ENCODE peak calls at places on chromosomes 2 and 18, in seven cellular contexts. V is mucosa of descending colon, N is cardiac muscle cell, Q is heart left ventricle, O is transverse colon, C is neural crest cell, L is suprapubic skin. I is an unnamed sample.

GRCh38 chr2:64063924-64064331 is 44.7 kb upstream of the VPS54 start:
- DNase-seq in V (no peak), L (no peak), O (no peak), C (no peak), N (peak; percentile 95), Q (no peak), I (no peak)

GRCh38 chr2:217070043-217070430 is 210.2 kb upstream of the TNP1 start:
- DNase-seq in Q (no peak), N (no peak), V (no peak), C (no peak), L (no peak), O (no peak), I (no peak)

GRCh38 chr18:5197461-5197860 is 404 bp upstream of the AKAIN1 start:
- DNase-seq in L (no peak), N (no peak), Q (no peak), C (no peak), O (no peak), V (no peak), I (no peak)

GRCh38 chr2:223532161-223532560 is 70.0 kb downstream of the SCG2 start:
- DNase-seq in O (no peak), L (no peak), C (no peak), V (no peak), Q (no peak), N (no peak), I (no peak)

GRCh38 chr2:230995821-230996220 is at the start of gene SPATA3:
- DNase-seq in C (no peak), L (no peak), O (no peak), V (no peak), Q (no peak), N (no peak), I (no peak)

GRCh38 chr2:241551599-241551997 is 6.9 kb upstream of the BOK start:
- DNase-seq in Q (peak; percentile 40), C (no peak), N (no peak), V (no peak), L (no peak), O (no peak), I (peak; percentile 46)

GRCh38 chr2:131588152-131588873 is 60.6 kb downstream of the CCDC74A start:
- DNase-seq in Q (no peak), C (no peak), N (no peak), O (no peak), V (no peak), L (no peak), I (no peak)

GRCh38 chr2:21754164-21754788 is 630.5 kb downstream of the TDRD15 start:
- DNase-seq in V (no peak), Q (no peak), O (no peak), C (no peak), L (no peak), N (no peak), I (no peak)

GRCh38 chr18:9449580-9449979 is 25.7 kb upstream of the RALBP1 start:
- DNase-seq in O (no peak), V (no peak), Q (no peak), C (no peak), L (no peak), N (peak; percentile 41), I (no peak)

GRCh38 chr2:59044733-59045132 is 803.6 kb upstream of the FANCL start:
- DNase-seq in N (no peak), O (no peak), C (no peak), Q (no peak), V (no peak), L (no peak), I (no peak)

GRCh38 chr2:203909192-203909945 is 27.2 kb upstream of the ICOS start:
- DNase-seq in N (peak; percentile 79), Q (no peak), V (no peak), O (peak; percentile 11), L (no peak), C (peak; percentile 26), I (no peak)

GRCh38 chr2:194105358-194105757 is 1551.7 kb upstream of the SLC39A10 start:
- DNase-seq in C (no peak), O (no peak), Q (no peak), L (no peak), N (no peak), V (no peak), I (no peak)

GRCh38 chr2:16506366-16506765 is 159.3 kb downstream of the CYRIA start:
- DNase-seq in Q (no peak), V (no peak), C (no peak), L (no peak), N (no peak), O (no peak), I (no peak)

GRCh38 chr2:88159955-88160415 is 10.2 kb upstream of the THNSL2 start:
- DNase-seq in C (peak; percentile 50), O (peak; percentile 75), Q (no peak), L (no peak), N (peak; percentile 82), V (peak; percentile 45), I (no peak)

GRCh38 chr2:111252436-111252835 is 131.7 kb downstream of the BCL2L11 start:
- DNase-seq in N (no peak), O (no peak), C (no peak), Q (no peak), L (no peak), V (no peak), I (no peak)

GRCh38 chr2:36456227-36456788 is 100.7 kb downstream of the CRIM1 start:
- DNase-seq in O (peak; percentile 55), C (no peak), Q (peak; percentile 80), V (peak; percentile 58), L (no peak), N (peak; percentile 91), I (no peak)

GRCh38 chr2:204691911-204692510 is 146.7 kb downstream of the PARD3B start:
- DNase-seq in O (peak; percentile 39), C (peak; percentile 33), L (peak; percentile 62), N (peak; percentile 93), Q (no peak), V (no peak), I (no peak)

GRCh38 chr2:12315224-12315623 is 401.5 kb upstream of the TRIB2 start:
- DNase-seq in V (no peak), C (no peak), N (no peak), O (no peak), L (no peak), Q (no peak), I (no peak)

GRCh38 chr18:22556271-22556990 is 138.7 kb upstream of the CTAGE1 start:
- DNase-seq in Q (peak; percentile 79), C (no peak), O (no peak), V (no peak), N (peak; percentile 46), L (no peak), I (no peak)

GRCh38 chr2:235026137-235026536 is 74.3 kb downstream of the SH3BP4 start:
- DNase-seq in O (peak; percentile 34), N (peak; percentile 75), V (peak; percentile 19), L (peak; percentile 67), C (no peak), Q (no peak), I (peak; percentile 29)

GRCh38 chr18:9653390-9653789 is 39.0 kb upstream of the PPP4R1 start:
- DNase-seq in Q (no peak), V (no peak), L (peak; percentile 71), O (no peak), N (peak; percentile 30), C (peak; percentile 40), I (no peak)

GRCh38 chr18:10776493-10776892 is 250.7 kb downstream of the NAPG start:
- DNase-seq in Q (no peak), C (no peak), V (no peak), L (no peak), O (no peak), N (peak; percentile 39), I (no peak)

GRCh38 chr2:57368190-57368589 is 678.4 kb upstream of the VRK2 start:
- DNase-seq in O (no peak), L (no peak), N (no peak), V (no peak), Q (no peak), C (no peak), I (no peak)

GRCh38 chr2:219001577-219002394 is 8.6 kb upstream of the CRYBA2 start:
- DNase-seq in N (no peak), Q (peak; percentile 60), O (peak; percentile 91), V (peak; percentile 94), L (peak; percentile 80), C (no peak), I (no peak)

GRCh38 chr2:170814551-170815245 is 2.0 kb upstream of the GAD1 start:
- DNase-seq in C (no peak), Q (no peak), L (no peak), V (no peak), N (no peak), O (no peak), I (no peak)

GRCh38 chr2:233287871-233288270 is 19.7 kb upstream of the SAG start:
- DNase-seq in L (no peak), N (no peak), C (no peak), V (no peak), O (no peak), Q (no peak), I (no peak)

GRCh38 chr18:1050012-1050657 is 145.5 kb downstream of the ADCYAP1 start:
- DNase-seq in C (no peak), L (no peak), O (no peak), Q (no peak), N (peak; percentile 16), V (no peak), I (no peak)

GRCh38 chr2:171160119-171160629 is 519 bp downstream of the TLK1 start:
- DNase-seq in L (peak; percentile 83), Q (peak; percentile 83), N (peak; percentile 73), O (peak; percentile 71), V (peak; percentile 76), C (peak; percentile 60), I (no peak)

GRCh38 chr2:42913280-42913878 is 121.0 kb upstream of the HAAO start:
- DNase-seq in V (no peak), N (peak; percentile 55), L (no peak), Q (no peak), O (no peak), C (no peak), I (no peak)

GRCh38 chr2:160615706-160616105 is 122.1 kb upstream of the RBMS1 start:
- DNase-seq in N (no peak), C (no peak), Q (no peak), O (no peak), L (no peak), V (no peak), I (no peak)
- TF ChIP-seq CTCF in N (no peak), C (no peak), Q (no peak), O (no peak), L (no peak), V (no peak), I (no peak)

GRCh38 chr2:46657042-46657504 is 177.7 kb downstream of the TMEM247 start:
- DNase-seq in O (peak; percentile 28), L (peak; percentile 80), N (peak; percentile 91), C (no peak), Q (no peak), V (no peak), I (no peak)
- TF ChIP-seq CTCF in O (peak; percentile 41), L (peak; percentile 30), N (no peak), C (peak; percentile 52), Q (peak; percentile 29), V (no peak), I (peak; percentile 74)

GRCh38 chr18:7224198-7224597 is 6.7 kb upstream of the LRRC30 start:
- DNase-seq in C (no peak), Q (no peak), L (no peak), O (no peak), V (no peak), N (no peak), I (no peak)

GRCh38 chr18:7221424-7222155 is 9.3 kb upstream of the LRRC30 start:
- DNase-seq in N (peak; percentile 87), O (peak; percentile 9), V (no peak), C (peak; percentile 52), L (no peak), Q (no peak), I (no peak)
- TF ChIP-seq CTCF in N (peak; percentile 95), O (peak; percentile 40), V (no peak), C (peak; percentile 82), L (peak; percentile 54), Q (peak; percentile 75), I (peak; percentile 93)

GRCh38 chr2:175734679-175735078 is 267.4 kb downstream of the LNPK start:
- DNase-seq in V (no peak), C (no peak), O (no peak), L (no peak), N (no peak), Q (peak; percentile 63), I (no peak)
- TF ChIP-seq CTCF in V (no peak), C (no peak), O (no peak), L (no peak), N (no peak), Q (no peak), I (no peak)